ENCODE peak calls at places on chromosomes 16 and 17, in six cellular contexts. K, V, W, Z, Y and N are unnamed samples.

GRCh38 chr16:80778707-80779106 is 25.7 kb downstream of the CDYL2 start:
- DNase-seq in K (no peak), V (no peak), W (no peak), Z (no peak), Y (no peak), N (peak; percentile 65)

GRCh38 chr16:72470541-72470940 is 298.6 kb upstream of the PMFBP1 start:
- DNase-seq in K (no peak), V (no peak), W (no peak), Z (no peak), Y (no peak), N (no peak)

GRCh38 chr16:89712476-89712805 is 8.3 kb downstream of the VPS9D1 start:
- DNase-seq in K (no peak), V (no peak), W (no peak), Z (no peak), Y (no peak), N (no peak)

GRCh38 chr16:88405325-88406060 is 22.7 kb downstream of the ZNF469 start:
- DNase-seq in K (peak; percentile 78), V (no peak), W (no peak), Z (no peak), Y (no peak), N (no peak)

GRCh38 chr17:14953405-14953804 is 311.7 kb downstream of the PMP22 start:
- DNase-seq in K (no peak), V (no peak), W (no peak), Z (no peak), Y (no peak), N (no peak)

GRCh38 chr16:82996814-82997213 is 370.0 kb downstream of the CDH13 start:
- DNase-seq in K (no peak), V (no peak), W (no peak), Z (no peak), Y (no peak), N (no peak)

GRCh38 chr16:14013571-14014283 is 57.4 kb upstream of the MRTFB start:
- DNase-seq in K (peak; percentile 83), V (peak; percentile 66), W (no peak), Z (no peak), Y (peak; percentile 47), N (peak; percentile 19)

GRCh38 chr17:81044764-81045589 is 10.0 kb downstream of the BAIAP2 start:
- DNase-seq in K (peak; percentile 63), V (peak; percentile 57), W (no peak), Z (no peak), Y (peak; percentile 70), N (peak; percentile 95)

GRCh38 chr17:36641877-36642845 is 40.8 kb downstream of the MRM1 start:
- DNase-seq in K (no peak), V (no peak), W (no peak), Z (no peak), Y (no peak), N (no peak)

GRCh38 chr17:22694362-22695227 is 1002.3 kb downstream of the KCNJ18 start:
- DNase-seq in K (no peak), V (no peak), W (no peak), Z (no peak), Y (no peak), N (no peak)

GRCh38 chr17:74748279-74748528 is 224 bp upstream of the NHERF1 start:
- DNase-seq in K (no peak), V (no peak), W (no peak), Z (no peak), Y (no peak), N (no peak)

GRCh38 chr17:51346218-51346982 is 86.1 kb downstream of the UTP18 start:
- DNase-seq in K (no peak), V (no peak), W (no peak), Z (no peak), Y (no peak), N (no peak)

GRCh38 chr16:23739516-23739915 is 15.3 kb upstream of the CHP2 start:
- DNase-seq in K (no peak), V (no peak), W (no peak), Z (no peak), Y (no peak), N (no peak)

GRCh38 chr16:50472472-50472871 is 75.7 kb upstream of the NKD1 start:
- DNase-seq in K (no peak), V (no peak), W (no peak), Z (no peak), Y (no peak), N (no peak)

GRCh38 chr17:18079543-18079942 is 8.2 kb upstream of the DRG2 start:
- DNase-seq in K (no peak), V (no peak), W (no peak), Z (no peak), Y (no peak), N (no peak)

GRCh38 chr16:22874394-22874793 is 60.4 kb downstream of the HS3ST2 start:
- DNase-seq in K (no peak), V (no peak), W (no peak), Z (no peak), Y (no peak), N (no peak)

GRCh38 chr17:4900231-4901107 is 1.1 kb downstream of the C17orf107 start:
- DNase-seq in K (no peak), V (no peak), W (no peak), Z (peak; percentile 42), Y (no peak), N (no peak)

GRCh38 chr17:44976198-44976597 is 8.1 kb upstream of the C1QL1 start:
- DNase-seq in K (no peak), V (no peak), W (no peak), Z (no peak), Y (no peak), N (no peak)

GRCh38 chr17:76501018-76501826 is at the start of gene RHBDF2:
- DNase-seq in K (peak; percentile 70), V (peak; percentile 66), W (peak; percentile 94), Z (peak; percentile 96), Y (peak; percentile 84), N (peak; percentile 85)

GRCh38 chr17:31093866-31094599 is 744 bp upstream of the NF1 start:
- DNase-seq in K (no peak), V (no peak), W (no peak), Z (no peak), Y (no peak), N (no peak)

GRCh38 chr17:14201595-14201994 is 35.1 kb downstream of the CDRT15 start:
- DNase-seq in K (no peak), V (no peak), W (no peak), Z (peak; percentile 53), Y (no peak), N (no peak)

GRCh38 chr16:1452530-1452929 is 8.2 kb upstream of the CCDC154 start:
- DNase-seq in K (no peak), V (no peak), W (no peak), Z (no peak), Y (no peak), N (no peak)

GRCh38 chr17:38704645-38705522 is at the start of gene MLLT6:
- DNase-seq in K (peak; percentile 76), V (peak; percentile 69), W (peak; percentile 66), Z (peak; percentile 76), Y (peak; percentile 90), N (peak; percentile 85)

GRCh38 chr16:9139965-9140364 is 48.5 kb downstream of the HAPSTR1 start:
- DNase-seq in K (peak; percentile 31), V (no peak), W (no peak), Z (no peak), Y (peak; percentile 51), N (peak; percentile 54)

GRCh38 chr17:18362509-18363020 is 785 bp downstream of the SHMT1 start:
- DNase-seq in K (peak; percentile 18), V (peak; percentile 5), W (no peak), Z (no peak), Y (peak; percentile 42), N (peak; percentile 95)

GRCh38 chr17:58811301-58811700 is 55.6 kb downstream of the PPM1E start:
- DNase-seq in K (no peak), V (no peak), W (no peak), Z (no peak), Y (no peak), N (no peak)